ENCODE peak calls at places on chromosome 12, in ten cellular contexts. One of them, this sample, is unnamed.

GRCh38 chr12:127125607-127126259 is 1141.2 kb upstream of the TMEM132C start:
- DNase-seq in omental fat pad: no peak
- DNase-seq in dorsolateral prefrontal cortex: no peak
- DNase-seq in HCT116: peak; percentile 97
- DNase-seq in NCI-H774: no peak
- DNase-seq in T-cell: no peak
- DNase-seq in cerebellar cortex: no peak
- DNase-seq in cardiac muscle cell: no peak
- DNase-seq in aorta: no peak
- DNase-seq in fibroblast of the aortic adventitia: peak; percentile 72
- DNase-seq in this sample: no peak

GRCh38 chr12:65460076-65460475 is 181.6 kb downstream of the MSRB3 start:
- DNase-seq in omental fat pad: no peak
- DNase-seq in dorsolateral prefrontal cortex: no peak
- DNase-seq in HCT116: no peak
- DNase-seq in NCI-H774: no peak
- DNase-seq in T-cell: no peak
- DNase-seq in cerebellar cortex: no peak
- DNase-seq in cardiac muscle cell: no peak
- DNase-seq in aorta: no peak
- DNase-seq in fibroblast of the aortic adventitia: no peak
- DNase-seq in this sample: no peak

GRCh38 chr12:96014932-96015599 is 18.9 kb upstream of the HAL start:
- DNase-seq in omental fat pad: no peak
- DNase-seq in dorsolateral prefrontal cortex: no peak
- DNase-seq in HCT116: no peak
- DNase-seq in NCI-H774: no peak
- DNase-seq in T-cell: no peak
- DNase-seq in cerebellar cortex: no peak
- DNase-seq in cardiac muscle cell: no peak
- DNase-seq in aorta: no peak
- DNase-seq in fibroblast of the aortic adventitia: peak; percentile 50
- DNase-seq in this sample: no peak

GRCh38 chr12:26188132-26188531 is 7.2 kb upstream of the SSPN start:
- DNase-seq in omental fat pad: no peak
- DNase-seq in dorsolateral prefrontal cortex: no peak
- DNase-seq in HCT116: no peak
- DNase-seq in NCI-H774: no peak
- DNase-seq in T-cell: no peak
- DNase-seq in cerebellar cortex: no peak
- DNase-seq in cardiac muscle cell: no peak
- DNase-seq in aorta: no peak
- DNase-seq in fibroblast of the aortic adventitia: peak; percentile 77
- DNase-seq in this sample: no peak

GRCh38 chr12:69916541-69917270 is 91.7 kb downstream of the MYRFL start:
- DNase-seq in omental fat pad: no peak
- DNase-seq in dorsolateral prefrontal cortex: no peak
- DNase-seq in HCT116: no peak
- DNase-seq in NCI-H774: no peak
- DNase-seq in T-cell: no peak
- DNase-seq in cerebellar cortex: no peak
- DNase-seq in cardiac muscle cell: no peak
- DNase-seq in aorta: no peak
- DNase-seq in fibroblast of the aortic adventitia: peak; percentile 21
- DNase-seq in this sample: no peak

GRCh38 chr12:100793182-100793581 is 1.4 kb upstream of the ANO4 start:
- DNase-seq in omental fat pad: no peak
- DNase-seq in dorsolateral prefrontal cortex: no peak
- DNase-seq in HCT116: peak; percentile 43
- DNase-seq in NCI-H774: no peak
- DNase-seq in T-cell: no peak
- DNase-seq in cerebellar cortex: no peak
- DNase-seq in cardiac muscle cell: no peak
- DNase-seq in aorta: no peak
- DNase-seq in fibroblast of the aortic adventitia: peak; percentile 17
- DNase-seq in this sample: no peak

GRCh38 chr12:3362751-3363150 is 128.3 kb upstream of the PRMT8 start:
- DNase-seq in omental fat pad: no peak
- DNase-seq in dorsolateral prefrontal cortex: no peak
- DNase-seq in HCT116: no peak
- DNase-seq in NCI-H774: no peak
- DNase-seq in T-cell: no peak
- DNase-seq in cerebellar cortex: no peak
- DNase-seq in cardiac muscle cell: no peak
- DNase-seq in aorta: no peak
- DNase-seq in fibroblast of the aortic adventitia: no peak
- DNase-seq in this sample: peak; percentile 5

GRCh38 chr12:65891987-65892481 is 67.8 kb downstream of the HMGA2 start:
- DNase-seq in omental fat pad: peak; percentile 38
- DNase-seq in dorsolateral prefrontal cortex: peak; percentile 48
- DNase-seq in HCT116: peak; percentile 80
- DNase-seq in NCI-H774: no peak
- DNase-seq in T-cell: no peak
- DNase-seq in cerebellar cortex: peak; percentile 91
- DNase-seq in cardiac muscle cell: no peak
- DNase-seq in aorta: peak; percentile 87
- DNase-seq in fibroblast of the aortic adventitia: peak; percentile 100
- DNase-seq in this sample: no peak

GRCh38 chr12:127230843-127231260 is 1036.1 kb upstream of the TMEM132C start:
- DNase-seq in omental fat pad: no peak
- DNase-seq in dorsolateral prefrontal cortex: no peak
- DNase-seq in HCT116: peak; percentile 48
- DNase-seq in NCI-H774: no peak
- DNase-seq in T-cell: no peak
- DNase-seq in cerebellar cortex: no peak
- DNase-seq in cardiac muscle cell: no peak
- DNase-seq in aorta: peak; percentile 52
- DNase-seq in fibroblast of the aortic adventitia: peak; percentile 96
- DNase-seq in this sample: no peak

GRCh38 chr12:118334939-118335567 is 37.7 kb downstream of the TAOK3 start:
- DNase-seq in omental fat pad: no peak
- DNase-seq in dorsolateral prefrontal cortex: no peak
- DNase-seq in HCT116: no peak
- DNase-seq in NCI-H774: no peak
- DNase-seq in T-cell: no peak
- DNase-seq in cerebellar cortex: no peak
- DNase-seq in cardiac muscle cell: no peak
- DNase-seq in aorta: no peak
- DNase-seq in fibroblast of the aortic adventitia: peak; percentile 37
- DNase-seq in this sample: no peak

GRCh38 chr12:31325524-31325875 is 450 bp downstream of the SINHCAF start:
- DNase-seq in omental fat pad: peak; percentile 26
- DNase-seq in dorsolateral prefrontal cortex: no peak
- DNase-seq in HCT116: no peak
- DNase-seq in NCI-H774: no peak
- DNase-seq in T-cell: no peak
- DNase-seq in cerebellar cortex: no peak
- DNase-seq in cardiac muscle cell: no peak
- DNase-seq in aorta: peak; percentile 49
- DNase-seq in fibroblast of the aortic adventitia: no peak
- DNase-seq in this sample: no peak

GRCh38 chr12:69511469-69511868 is 41.3 kb downstream of the FRS2 start:
- DNase-seq in omental fat pad: no peak
- DNase-seq in dorsolateral prefrontal cortex: no peak
- DNase-seq in HCT116: no peak
- DNase-seq in NCI-H774: no peak
- DNase-seq in T-cell: no peak
- DNase-seq in cerebellar cortex: no peak
- DNase-seq in cardiac muscle cell: no peak
- DNase-seq in aorta: no peak
- DNase-seq in fibroblast of the aortic adventitia: no peak
- DNase-seq in this sample: no peak

GRCh38 chr12:122740351-122740750 is 9.7 kb upstream of the HCAR1 start:
- DNase-seq in omental fat pad: no peak
- DNase-seq in dorsolateral prefrontal cortex: no peak
- DNase-seq in HCT116: no peak
- DNase-seq in NCI-H774: no peak
- DNase-seq in T-cell: no peak
- DNase-seq in cerebellar cortex: no peak
- DNase-seq in cardiac muscle cell: no peak
- DNase-seq in aorta: no peak
- DNase-seq in fibroblast of the aortic adventitia: no peak
- DNase-seq in this sample: no peak

GRCh38 chr12:11650279-11650696 is 814 bp downstream of the ETV6 start:
- DNase-seq in omental fat pad: no peak
- DNase-seq in dorsolateral prefrontal cortex: no peak
- DNase-seq in HCT116: no peak
- DNase-seq in NCI-H774: peak; percentile 27
- DNase-seq in T-cell: peak; percentile 46
- DNase-seq in cerebellar cortex: no peak
- DNase-seq in cardiac muscle cell: no peak
- DNase-seq in aorta: peak; percentile 59
- DNase-seq in fibroblast of the aortic adventitia: no peak
- DNase-seq in this sample: no peak

GRCh38 chr12:5520831-5521230 is 88.9 kb downstream of the NTF3 start:
- DNase-seq in omental fat pad: no peak
- DNase-seq in dorsolateral prefrontal cortex: no peak
- DNase-seq in HCT116: no peak
- DNase-seq in NCI-H774: no peak
- DNase-seq in T-cell: no peak
- DNase-seq in cerebellar cortex: no peak
- DNase-seq in cardiac muscle cell: no peak
- DNase-seq in aorta: no peak
- DNase-seq in fibroblast of the aortic adventitia: no peak
- DNase-seq in this sample: no peak

GRCh38 chr12:84642201-84642600 is 270.4 kb downstream of the SLC6A15 start:
- DNase-seq in omental fat pad: no peak
- DNase-seq in dorsolateral prefrontal cortex: no peak
- DNase-seq in HCT116: no peak
- DNase-seq in NCI-H774: no peak
- DNase-seq in T-cell: no peak
- DNase-seq in cerebellar cortex: no peak
- DNase-seq in cardiac muscle cell: no peak
- DNase-seq in aorta: no peak
- DNase-seq in fibroblast of the aortic adventitia: peak; percentile 33
- DNase-seq in this sample: no peak

GRCh38 chr12:39393179-39393578 is 49.7 kb downstream of the KIF21A start:
- DNase-seq in omental fat pad: no peak
- DNase-seq in dorsolateral prefrontal cortex: no peak
- DNase-seq in HCT116: no peak
- DNase-seq in NCI-H774: no peak
- DNase-seq in T-cell: no peak
- DNase-seq in cerebellar cortex: peak; percentile 55
- DNase-seq in cardiac muscle cell: no peak
- DNase-seq in aorta: no peak
- DNase-seq in fibroblast of the aortic adventitia: no peak
- DNase-seq in this sample: no peak

GRCh38 chr12:56332512-56333196 is 1.1 kb downstream of the PAN2 start:
- DNase-seq in omental fat pad: no peak
- DNase-seq in dorsolateral prefrontal cortex: no peak
- DNase-seq in HCT116: no peak
- DNase-seq in NCI-H774: no peak
- DNase-seq in T-cell: no peak
- DNase-seq in cerebellar cortex: no peak
- DNase-seq in cardiac muscle cell: no peak
- DNase-seq in aorta: no peak
- DNase-seq in fibroblast of the aortic adventitia: no peak
- DNase-seq in this sample: peak; percentile 64

GRCh38 chr12:64707362-64707761 is 51.8 kb downstream of the GNS start:
- DNase-seq in omental fat pad: no peak
- DNase-seq in dorsolateral prefrontal cortex: no peak
- DNase-seq in HCT116: no peak
- DNase-seq in NCI-H774: no peak
- DNase-seq in T-cell: no peak
- DNase-seq in cerebellar cortex: no peak
- DNase-seq in cardiac muscle cell: no peak
- DNase-seq in aorta: no peak
- DNase-seq in fibroblast of the aortic adventitia: no peak
- DNase-seq in this sample: no peak

GRCh38 chr12:23253191-23253590 is 628.2 kb downstream of the ETNK1 start:
- DNase-seq in omental fat pad: no peak
- DNase-seq in dorsolateral prefrontal cortex: no peak
- DNase-seq in HCT116: no peak
- DNase-seq in NCI-H774: no peak
- DNase-seq in T-cell: no peak
- DNase-seq in cerebellar cortex: no peak
- DNase-seq in cardiac muscle cell: no peak
- DNase-seq in aorta: peak; percentile 60
- DNase-seq in fibroblast of the aortic adventitia: no peak
- DNase-seq in this sample: no peak